ENCODE peak calls at places on chromosomes 1 and 21, in four cellular contexts. I is cardiac muscle cell, F is transverse colon, J is WTC11. G is an unnamed sample.

GRCh38 chr1:19123837-19124236 is 86.2 kb downstream of the UBR4 start:
- DNase-seq in I (no peak), F (no peak), J (no peak), G (no peak)

GRCh38 chr1:29679828-29680558 is 443.7 kb downstream of the PTPRU start:
- DNase-seq in I (no peak), F (no peak), J (no peak), G (no peak)

GRCh38 chr1:211371406-211372105 is 44.9 kb downstream of the TRAF5 start:
- DNase-seq in I (no peak), F (no peak), J (no peak), G (no peak)

GRCh38 chr1:168601051-168601450 is 24.6 kb downstream of the XCL1 start:
- DNase-seq in I (no peak), F (no peak), J (no peak), G (no peak)

GRCh38 chr1:214990619-214991018 is 91.9 kb upstream of the KCNK2 start:
- DNase-seq in I (no peak), F (no peak), J (no peak), G (peak)

GRCh38 chr21:14675774-14676530 is 129.8 kb upstream of the SAMSN1 start:
- DNase-seq in I (no peak), F (no peak), J (no peak), G (no peak)

GRCh38 chr1:226310123-226310540 is 1.2 kb upstream of the LIN9 start:
- DNase-seq in I (no peak), F (no peak), J (no peak), G (no peak)

GRCh38 chr1:221708987-221709386 is 32.9 kb downstream of the DUSP10 start:
- DNase-seq in I (no peak), F (peak), J (no peak), G (no peak)

GRCh38 chr1:217106231-217106630 is 383.0 kb upstream of the ESRRG start:
- DNase-seq in I (no peak), F (no peak), J (no peak), G (no peak)

GRCh38 chr1:202238914-202239313 is 45.3 kb downstream of the LGR6 start:
- DNase-seq in I (no peak), F (peak), J (no peak), G (no peak)

GRCh38 chr1:205481279-205481617 is 23.2 kb upstream of the CDK18 start:
- DNase-seq in I (no peak), F (no peak), J (no peak), G (no peak)

GRCh38 chr1:39852214-39852791 is 31.0 kb downstream of the TRIT1 start:
- DNase-seq in I (no peak), F (no peak), J (no peak), G (no peak)

GRCh38 chr1:167658574-167659328 is 28.7 kb downstream of the RCSD1 start:
- DNase-seq in I (no peak), F (peak), J (no peak), G (no peak)

GRCh38 chr1:18557621-18558465 is 72.8 kb upstream of the PAX7 start:
- DNase-seq in I (peak), F (peak), J (peak), G (no peak)

GRCh38 chr1:240500681-240501080 is 111.3 kb downstream of the GREM2 start:
- DNase-seq in I (no peak), F (no peak), J (no peak), G (no peak)

GRCh38 chr1:21939650-21940374 is 2.7 kb upstream of the HSPG2 start:
- DNase-seq in I (peak), F (peak), J (no peak), G (peak)

GRCh38 chr21:41665766-41666595 is 100.9 kb downstream of the RIPK4 start:
- DNase-seq in I (no peak), F (no peak), J (no peak), G (no peak)

GRCh38 chr1:110336300-110337039 is 2.7 kb upstream of the RBM15 start:
- DNase-seq in I (peak), F (peak), J (no peak), G (peak)

GRCh38 chr21:34984356-34984755 is 64.7 kb downstream of the RUNX1 start:
- DNase-seq in I (no peak), F (no peak), J (no peak), G (no peak)

GRCh38 chr1:229627003-229627402 is 956 bp downstream of the URB2 start:
- DNase-seq in I (no peak), F (no peak), J (no peak), G (no peak)

DNA sequence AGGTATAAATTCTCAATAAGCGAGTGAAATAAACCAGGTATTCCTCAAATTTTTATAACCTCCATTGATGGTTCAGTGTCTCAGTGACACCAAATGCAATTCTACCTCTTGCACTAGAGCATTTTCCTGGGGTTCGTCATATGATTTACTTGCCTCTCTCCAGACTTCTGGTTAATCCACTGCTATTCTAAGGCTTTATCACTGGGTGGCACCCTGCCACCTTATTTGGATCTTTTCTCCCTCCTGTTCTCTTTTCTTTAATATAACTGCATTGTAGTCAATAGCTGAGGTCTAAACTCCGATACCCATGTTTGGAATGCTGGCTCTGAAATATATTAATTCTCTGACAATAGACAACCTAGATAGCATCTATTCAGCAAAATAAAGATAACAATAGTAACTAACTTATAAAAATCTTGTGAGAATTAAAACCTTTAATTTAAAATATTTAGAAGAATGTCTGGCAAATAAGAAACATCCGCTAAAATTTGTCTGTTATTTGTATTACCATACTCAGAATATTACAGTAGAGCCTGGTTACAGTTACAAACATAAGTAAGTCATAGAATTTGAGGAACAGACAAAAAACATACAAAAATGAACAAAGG is 436.4 kb downstream of the PLA2G4A start:
- DNase-seq in I (peak), F (no peak), J (peak), G (peak)
- TF ChIP-seq CTCF in I (peak), F (no peak), J (peak), G (peak)

DNA sequence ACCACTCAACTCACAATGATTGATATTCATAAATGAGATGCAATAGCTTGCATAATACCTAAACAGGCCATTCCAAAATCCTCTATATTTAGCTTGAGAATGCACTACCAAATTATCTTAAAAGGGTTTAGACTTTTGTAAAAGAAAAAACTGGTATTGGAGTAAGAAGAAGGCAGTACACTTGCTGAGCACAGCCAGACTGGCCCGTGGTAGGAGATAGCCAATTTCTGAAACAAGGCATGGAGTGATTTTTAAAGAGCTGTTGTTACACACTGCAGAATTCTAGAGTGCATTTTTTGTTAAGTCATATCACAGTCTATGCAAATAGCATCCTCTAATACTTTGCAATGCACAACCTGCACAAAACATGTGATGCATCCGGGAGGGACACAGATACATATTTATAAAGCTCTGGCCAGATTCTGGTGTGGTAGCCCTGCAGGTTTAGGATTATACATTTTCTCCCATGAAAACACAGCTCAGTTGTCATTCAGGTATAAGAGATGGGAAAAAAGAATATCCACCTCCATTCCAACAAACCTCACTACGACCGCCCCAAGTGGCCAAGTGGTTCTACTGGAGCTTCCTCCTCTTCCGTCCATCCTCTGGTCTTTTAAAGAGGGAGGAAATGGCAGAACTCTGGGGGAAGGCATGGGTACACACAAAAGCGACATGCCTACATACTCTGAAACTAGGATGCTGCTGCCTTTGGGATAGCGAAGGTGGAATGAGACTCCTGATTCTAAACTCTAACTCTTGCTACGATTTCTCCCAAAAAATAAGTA is 40.8 kb downstream of the BCAR3 start:
- DNase-seq in I (no peak), F (no peak), J (no peak), G (no peak)
- TF ChIP-seq CTCF in I (no peak), F (no peak), J (no peak), G (no peak)

DNA sequence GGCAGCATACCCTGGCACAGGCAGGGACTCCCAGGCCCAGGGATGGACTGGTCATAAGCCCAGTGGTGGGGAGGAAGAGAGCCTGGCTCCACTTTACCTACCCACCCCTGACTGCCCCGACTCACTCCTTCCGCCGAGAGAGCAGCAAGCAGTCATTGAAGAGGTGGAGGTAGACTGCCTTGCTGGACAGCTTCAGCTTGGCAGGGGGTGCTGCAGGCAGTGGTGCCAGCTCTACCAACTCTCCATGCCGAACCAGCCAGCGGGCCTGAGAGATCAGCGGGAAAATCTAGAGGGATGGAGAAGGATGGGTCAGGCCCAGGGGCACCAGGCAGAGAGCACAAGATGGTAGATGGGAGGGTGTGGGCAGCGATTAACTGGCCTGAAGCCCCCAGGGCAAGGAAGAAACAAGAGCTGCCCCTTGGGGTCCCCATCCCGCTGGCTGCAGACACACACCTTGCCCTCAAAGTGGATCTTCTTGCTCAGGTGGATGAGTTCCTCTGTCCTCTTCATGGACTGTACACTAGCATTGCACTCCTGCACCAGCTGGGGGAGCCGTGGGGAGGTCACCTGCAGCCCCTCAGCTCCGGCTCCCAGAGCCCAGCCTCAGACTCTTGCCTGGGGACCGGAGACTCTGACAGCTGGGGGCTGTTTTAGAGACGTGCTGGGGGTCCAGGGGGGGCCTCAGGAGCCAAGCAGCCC is 7.7 kb downstream of the ARHGEF19 start:
- DNase-seq in I (peak), F (peak), J (peak), G (no peak)
- TF ChIP-seq CTCF in I (peak), F (peak), J (no peak), G (peak)

GRCh38 chr1:220687809-220688208 is 2.4 kb upstream of the C1orf115 start:
- DNase-seq in I (no peak), F (no peak), J (no peak), G (no peak)

GRCh38 chr1:220684890-220685289 is 5.3 kb upstream of the C1orf115 start:
- DNase-seq in I (peak), F (no peak), J (no peak), G (no peak)

GRCh38 chr1:220682901-220683576 is 7.1 kb upstream of the C1orf115 start:
- DNase-seq in I (no peak), F (no peak), J (no peak), G (no peak)

GRCh38 chr1:220689696-220690095 is 467 bp upstream of the C1orf115 start:
- DNase-seq in I (no peak), F (no peak), J (no peak), G (no peak)

DNA sequence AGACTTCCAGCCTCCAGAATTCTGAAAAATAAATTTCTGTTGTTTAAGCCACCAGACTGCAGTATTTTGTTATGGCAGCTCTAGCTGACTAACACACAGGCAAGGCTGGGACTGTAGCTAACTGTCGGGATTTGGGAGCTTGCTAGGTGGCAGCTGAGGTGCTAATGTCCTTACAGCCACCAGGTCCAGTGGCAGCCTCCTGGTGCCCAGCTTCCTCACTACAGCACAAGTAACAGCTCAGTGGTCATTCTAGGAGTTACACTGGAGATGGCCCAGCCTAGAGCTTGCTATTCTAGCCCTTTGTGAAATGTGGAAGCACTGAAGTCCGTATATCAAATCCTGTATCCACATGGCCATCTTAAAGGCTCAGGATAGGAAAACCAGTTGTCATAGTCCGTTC is 4.3 kb upstream of the C1orf115 start:
- DNase-seq in I (no peak), F (no peak), J (no peak), G (no peak)
- TF ChIP-seq CTCF in I (no peak), F (no peak), J (no peak), G (peak)

DNA sequence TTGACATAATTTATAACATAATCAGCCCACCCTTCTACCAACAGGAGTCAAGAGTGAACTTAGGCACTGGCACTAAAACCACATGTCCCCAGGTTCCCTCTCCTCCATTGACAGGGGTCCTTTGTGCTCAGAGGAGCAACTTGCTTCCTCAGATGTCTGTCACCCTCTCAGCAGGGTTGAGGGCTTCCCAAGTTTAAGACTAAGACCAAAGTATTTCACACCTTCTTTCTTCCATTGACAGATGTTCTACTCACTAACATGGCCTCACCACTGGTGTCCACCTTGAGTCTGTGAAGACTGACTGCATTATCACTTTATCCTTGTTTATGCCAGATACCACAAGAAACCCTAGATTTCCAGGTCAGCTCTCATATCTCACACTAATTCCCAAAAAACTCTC is 56.5 kb downstream of the CCDC18 start:
- DNase-seq in I (no peak), F (no peak), J (no peak), G (no peak)
- TF ChIP-seq CTCF in I (no peak), F (no peak), J (no peak), G (no peak)

GRCh38 chr1:156337052-156337887 is 822 bp downstream of the CCT3 start:
- DNase-seq in I (no peak), F (no peak), J (no peak), G (no peak)

GRCh38 chr1:156337888-156338179 is 258 bp downstream of the CCT3 start:
- DNase-seq in I (no peak), F (no peak), J (no peak), G (no peak)

GRCh38 chr1:156338180-156338973 is at the start of the genes CCT3 and TSACC:
- DNase-seq in I (peak), F (peak), J (peak), G (peak)

GRCh38 chr1:156336242-156336641 is 1.9 kb downstream of the CCT3 start:
- DNase-seq in I (no peak), F (no peak), J (no peak), G (no peak)
- TF ChIP-seq CTCF in I (peak), F (no peak), J (no peak), G (peak)

GRCh38 chr1:61337981-61338848 is 255.9 kb downstream of the NFIA start:
- DNase-seq in I (peak), F (peak), J (peak), G (peak)
- TF ChIP-seq CTCF in I (peak), F (peak), J (no peak), G (peak)

GRCh38 chr21:21226472-21226871 is 228.3 kb downstream of the NCAM2 start:
- DNase-seq in I (no peak), F (no peak), J (no peak), G (no peak)

GRCh38 chr21:21230672-21231071 is 232.5 kb downstream of the NCAM2 start:
- DNase-seq in I (peak), F (no peak), J (no peak), G (no peak)

GRCh38 chr21:21236981-21237380 is 238.8 kb downstream of the NCAM2 start:
- DNase-seq in I (no peak), F (no peak), J (no peak), G (no peak)

DNA sequence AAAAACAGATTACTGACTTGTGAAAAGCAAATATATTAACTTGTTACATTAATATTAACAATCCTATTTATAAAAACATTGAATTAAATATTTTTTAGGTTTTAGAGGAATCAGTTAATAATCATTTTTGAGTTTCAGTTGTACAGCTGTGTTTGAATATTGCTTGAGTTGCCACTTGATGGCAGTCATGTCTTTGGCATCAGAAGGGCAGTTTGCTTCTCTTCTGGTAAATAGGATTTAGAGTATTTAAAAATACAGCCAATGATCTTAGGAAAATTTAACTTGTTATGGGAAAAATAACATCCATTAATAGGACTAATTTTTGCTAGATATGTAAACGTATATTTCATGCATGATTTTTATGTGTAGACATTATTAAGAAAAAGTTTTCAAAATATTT is 234.1 kb downstream of the NCAM2 start:
- DNase-seq in I (peak), F (peak), J (no peak), G (peak)
- TF ChIP-seq CTCF in I (peak), F (peak), J (no peak), G (peak)